ENCODE peak calls at places on chromosome 1, in ten cellular contexts. P is hepatocyte, Q is suprapubic skin, K is lower lobe of right lung, G is lung, E is PC-9, N is fibroblast of lung, M is epithelial cell of esophagus, Z is astrocyte, U is psoas muscle. L is an unnamed sample.

GRCh38 chr1:209248649-209249279 is 334.8 kb upstream of the CAMK1G start:
- DNase-seq in Q (no peak), N (peak; percentile 42), M (peak; percentile 83), U (no peak), Z (peak; percentile 23), G (peak; percentile 54), K (no peak), E (peak; percentile 55), P (peak; percentile 83), L (peak; percentile 72)

GRCh38 chr1:37052120-37052519 is 17.8 kb upstream of the GRIK3 start:
- DNase-seq in G (no peak), K (no peak), Q (no peak), Z (no peak), M (no peak), P (no peak), U (no peak), E (no peak), N (no peak), L (no peak)

GRCh38 chr1:50332941-50333594 is 90.2 kb downstream of the DMRTA2 start:
- DNase-seq in M (peak; percentile 53), G (peak; percentile 45), U (peak; percentile 74), E (peak; percentile 46), N (peak; percentile 19), Z (no peak), P (peak; percentile 84), K (peak; percentile 72), Q (no peak), L (peak; percentile 45)

GRCh38 chr1:55836086-55836485 is 620.9 kb upstream of the USP24 start:
- DNase-seq in M (no peak), G (no peak), U (no peak), K (no peak), E (no peak), Q (no peak), N (no peak), Z (no peak), P (no peak), L (no peak)

GRCh38 chr1:225851810-225852209 is 30.4 kb downstream of the TMEM63A start:
- DNase-seq in K (no peak), G (no peak), P (no peak), U (no peak), E (no peak), Q (no peak), Z (no peak), M (no peak), N (no peak), L (no peak)

GRCh38 chr1:167819849-167820683 is 93.9 kb downstream of the ADCY10 start:
- DNase-seq in N (peak; percentile 96), P (peak; percentile 77), M (peak; percentile 82), K (peak; percentile 76), G (peak; percentile 55), U (peak; percentile 94), E (peak; percentile 89), Q (peak; percentile 80), Z (peak; percentile 96), L (peak; percentile 96)

GRCh38 chr1:10490271-10490970 is 15.7 kb downstream of the PEX14 start:
- DNase-seq in E (no peak), G (no peak), N (no peak), K (no peak), M (no peak), P (no peak), Z (no peak), U (no peak), Q (no peak), L (no peak)

GRCh38 chr1:165629848-165630628 is 996 bp upstream of the MGST3 start:
- DNase-seq in Z (no peak), U (no peak), G (no peak), E (no peak), N (no peak), P (no peak), M (no peak), K (no peak), Q (no peak), L (no peak)

GRCh38 chr1:216910081-216910840 is 187.0 kb upstream of the ESRRG start:
- DNase-seq in K (no peak), G (no peak), U (no peak), Z (peak; percentile 60), E (no peak), N (peak; percentile 65), Q (no peak), M (no peak), P (no peak), L (peak; percentile 36)

GRCh38 chr1:216914974-216915373 is 191.7 kb upstream of the ESRRG start:
- DNase-seq in M (peak; percentile 29), U (no peak), K (no peak), Q (no peak), N (no peak), G (no peak), P (no peak), E (no peak), Z (no peak), L (peak; percentile 41)

GRCh38 chr1:216917039-216917438 is 193.8 kb upstream of the ESRRG start:
- DNase-seq in Q (no peak), Z (no peak), N (no peak), E (no peak), K (no peak), M (no peak), P (no peak), G (no peak), U (no peak), L (no peak)

GRCh38 chr1:216919033-216919970 is 196.1 kb upstream of the ESRRG start:
- DNase-seq in P (no peak), Z (no peak), Q (no peak), N (no peak), K (no peak), E (no peak), G (no peak), U (no peak), M (no peak), L (no peak)

DNA sequence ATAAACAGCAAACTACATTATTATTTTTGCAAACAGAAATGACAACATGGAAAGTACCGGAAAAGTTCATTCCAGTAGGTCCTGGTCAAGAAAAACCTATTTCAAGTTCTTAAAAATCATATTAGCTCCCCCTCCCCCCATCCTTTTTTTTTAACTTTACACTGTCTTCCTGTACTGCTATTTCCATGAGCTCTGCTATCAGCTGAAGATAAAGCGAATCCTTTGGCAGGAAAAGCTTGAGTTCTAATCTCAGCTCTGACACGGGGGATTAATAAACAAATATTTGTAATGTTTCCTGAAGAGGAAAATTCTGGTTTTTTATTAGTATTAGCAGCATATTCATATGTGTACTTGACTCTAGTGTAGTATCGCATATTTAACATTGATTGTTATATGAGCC is 190.7 kb upstream of the ESRRG start:
- DNase-seq in N (no peak), M (no peak), E (no peak), G (no peak), U (no peak), Q (no peak), Z (no peak), P (no peak), K (no peak), L (peak; percentile 12)
- H3K4me3 ChIP-seq in N (no peak overlapping the region), M (no peak overlapping the region), E (no peak overlapping the region), G (no peak overlapping the region), U (no peak overlapping the region), Q (no peak overlapping the region), Z (no peak overlapping the region), P (no peak overlapping the region), K (no peak overlapping the region), L (no peak overlapping the region)

DNA sequence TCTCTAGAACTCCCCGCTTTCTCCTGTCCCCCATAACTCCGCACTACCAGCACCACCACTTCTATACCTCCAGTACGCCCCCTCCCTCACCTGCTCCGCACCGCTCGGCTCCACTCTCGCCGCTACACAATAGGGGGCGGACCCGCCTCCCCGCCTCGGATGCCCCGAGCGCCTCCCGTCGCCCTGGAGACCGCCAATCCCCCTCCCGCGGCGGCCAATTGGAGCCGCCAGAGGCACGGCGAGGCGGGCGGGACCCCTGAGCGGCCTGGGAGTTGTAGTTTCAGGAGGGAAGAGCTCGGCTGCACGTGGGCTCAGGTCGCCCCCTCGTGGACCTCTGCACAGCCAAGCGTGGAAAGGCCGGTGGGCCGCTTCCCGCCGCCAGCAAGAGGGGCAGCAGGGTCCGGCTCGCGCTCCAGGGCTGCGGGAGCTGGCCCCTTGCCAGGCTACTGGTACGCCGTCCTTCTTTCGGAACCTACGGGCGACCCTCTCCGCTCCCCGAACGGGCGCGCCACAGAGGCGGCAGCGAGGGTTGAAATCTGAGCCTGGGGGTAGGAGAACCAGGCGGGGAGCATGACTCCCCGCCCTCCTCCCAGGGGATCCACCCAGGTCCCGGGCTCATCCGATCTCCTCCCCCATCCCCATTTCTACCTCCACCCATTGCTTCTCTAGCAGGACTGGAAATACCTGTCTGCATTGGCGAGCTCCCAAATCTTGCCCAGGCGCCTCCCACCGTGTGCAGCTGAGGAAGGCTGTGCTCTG is at the start of gene IGSF9:
- DNase-seq in M (peak; percentile 99), K (peak; percentile 84), N (peak; percentile 76), U (peak; percentile 85), Z (peak; percentile 55), E (peak; percentile 94), Q (peak; percentile 87), G (peak; percentile 88), P (peak; percentile 94), L (peak; percentile 73)
- TF ChIP-seq CTCF in M (peak; percentile 33), K (peak; percentile 67), N (peak; percentile 11), U (peak; percentile 44), Z (no peak), E (peak; percentile 61), Q (peak; percentile 50), G (peak; percentile 40), P (peak; percentile 79), L (peak; percentile 28)

DNA sequence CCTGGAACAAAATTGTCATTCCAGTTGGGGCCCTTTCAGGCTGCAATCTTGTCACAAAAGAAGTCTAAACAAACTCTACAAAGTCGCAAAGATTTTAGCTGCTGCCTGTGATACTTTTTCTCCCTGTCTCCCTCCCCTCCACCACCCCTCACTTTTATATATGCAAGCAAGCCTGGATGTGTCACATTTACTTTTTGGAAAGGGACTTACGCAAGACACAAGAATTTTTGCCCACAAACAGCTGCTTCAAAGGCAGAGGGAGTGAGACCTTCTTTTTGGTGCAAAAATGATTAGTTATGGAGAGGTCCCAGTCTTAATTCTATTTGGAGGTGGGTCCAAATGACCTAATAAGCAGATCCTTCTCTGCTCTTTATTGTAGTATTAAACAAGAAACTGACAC is 22.9 kb upstream of the RALGPS2 start:
- DNase-seq in U (no peak), Z (peak; percentile 65), K (no peak), M (peak; percentile 30), E (no peak), N (peak; percentile 68), Q (no peak), P (no peak), G (no peak), L (peak; percentile 63)
- H3K4me3 ChIP-seq in U (no peak overlapping the region), Z (no peak overlapping the region), K (no peak overlapping the region), M (no peak overlapping the region), E (no peak overlapping the region), N (no peak overlapping the region), Q (no peak overlapping the region), P (no peak overlapping the region), G (no peak overlapping the region), L (no peak overlapping the region)

GRCh38 chr1:224282140-224282539 is 47.8 kb downstream of the NVL start:
- DNase-seq in P (no peak), G (no peak), N (no peak), M (no peak), U (no peak), K (no peak), Q (no peak), Z (no peak), E (no peak), L (no peak)

GRCh38 chr1:224271106-224271505 is 58.9 kb downstream of the NVL start:
- DNase-seq in M (no peak), K (no peak), U (no peak), Z (no peak), P (no peak), E (no peak), G (no peak), N (no peak), Q (no peak), L (no peak)

GRCh38 chr1:224273651-224274050 is 56.3 kb downstream of the NVL start:
- DNase-seq in Z (peak; percentile 83), Q (no peak), P (peak; percentile 61), K (no peak), E (no peak), M (peak; percentile 36), U (no peak), N (peak; percentile 83), G (no peak), L (peak; percentile 77)

GRCh38 chr1:224274970-224275626 is 54.9 kb downstream of the NVL start:
- DNase-seq in N (no peak), U (no peak), P (no peak), M (no peak), K (no peak), Q (no peak), G (no peak), E (no peak), Z (no peak), L (no peak)

DNA sequence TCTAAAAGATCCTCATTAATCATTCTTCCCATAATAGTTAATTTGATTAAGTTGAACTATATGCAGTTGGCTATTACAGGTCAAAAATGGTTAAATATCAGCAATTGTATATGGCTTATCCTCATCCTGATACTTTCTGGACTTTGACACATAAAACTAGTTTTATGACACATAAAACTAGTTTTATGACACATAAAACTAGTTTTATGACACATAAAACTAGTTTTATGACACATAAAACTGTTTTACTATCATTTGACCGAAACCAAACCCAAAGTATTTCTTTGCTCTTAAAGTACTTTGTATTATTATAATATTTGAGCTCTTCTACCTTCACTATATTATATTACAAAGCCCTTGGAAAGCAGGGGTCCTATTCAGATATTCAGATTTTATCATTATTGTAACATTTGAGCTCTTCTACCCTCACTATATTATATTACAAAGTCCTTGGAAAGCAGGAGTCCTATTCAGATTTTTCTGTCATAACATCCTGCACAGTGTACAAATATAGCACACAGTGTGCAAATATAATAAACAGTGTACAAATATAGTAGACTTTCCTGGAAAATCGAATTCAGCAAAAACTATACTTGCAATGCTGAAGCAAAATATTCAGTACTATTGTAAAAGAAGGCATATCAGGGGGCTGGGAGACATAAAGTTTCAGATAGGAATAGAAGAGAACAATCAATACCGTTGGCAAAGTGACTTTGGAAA is 53.0 kb downstream of the NVL start:
- DNase-seq in K (no peak), G (no peak), P (no peak), N (no peak), M (no peak), Q (no peak), Z (no peak), E (no peak), U (no peak), L (no peak)
- TF ChIP-seq CTCF in K (no peak), G (no peak), P (no peak), N (no peak), M (no peak), Q (no peak), Z (no peak), E (no peak), U (no peak), L (no peak)